ENCODE peak calls at places on chromosomes 16 and 17, in ten cellular contexts. Q, I, N, S, R, Z, M, U, F and K are unnamed samples.

GRCh38 chr17:40363480-40363838 is 1.1 kb downstream of the GJD3 start:
- DNase-seq in Q (peak), I (no peak), N (no peak), S (no peak), R (no peak), Z (no peak), M (no peak), U (no peak), F (no peak), K (peak)

GRCh38 chr17:74530751-74531150 is 524 bp downstream of the CD300LB start:
- DNase-seq in Q (no peak), I (no peak), N (no peak), S (no peak), R (no peak), Z (peak), M (no peak), U (no peak), F (no peak), K (no peak)

GRCh38 chr17:7650509-7651096 is at the start of gene ATP1B2:
- DNase-seq in Q (peak), I (peak), N (peak), S (peak), R (peak), Z (peak), M (no peak), U (peak), F (peak), K (peak)

GRCh38 chr17:59607817-59608403 is 11.8 kb upstream of the CLTC start:
- DNase-seq in Q (peak), I (no peak), N (no peak), S (no peak), R (peak), Z (no peak), M (no peak), U (no peak), F (no peak), K (peak)

GRCh38 chr17:4559851-4560820 is at the start of gene GGT6:
- DNase-seq in Q (peak), I (no peak), N (no peak), S (no peak), R (no peak), Z (no peak), M (no peak), U (peak), F (no peak), K (no peak)

GRCh38 chr16:57372372-57373116 is at the start of gene CX3CL1:
- DNase-seq in Q (peak), I (no peak), N (no peak), S (peak), R (peak), Z (peak), M (no peak), U (no peak), F (peak), K (peak)

GRCh38 chr16:51211148-51211547 is 60.1 kb upstream of the SALL1 start:
- DNase-seq in Q (no peak), I (no peak), N (no peak), S (no peak), R (no peak), Z (no peak), M (no peak), U (no peak), F (no peak), K (no peak)

GRCh38 chr16:65672960-65673359 is 551.1 kb upstream of the CDH11 start:
- DNase-seq in Q (no peak), I (no peak), N (no peak), S (no peak), R (no peak), Z (no peak), M (no peak), U (no peak), F (no peak), K (peak)

GRCh38 chr16:21001262-21001661 is 100.7 kb downstream of the LYRM1 start:
- DNase-seq in Q (peak), I (no peak), N (no peak), S (peak), R (peak), Z (no peak), M (no peak), U (no peak), F (no peak), K (peak)

GRCh38 chr16:30758988-30759461 is 2.8 kb downstream of the CFAP119 start:
- DNase-seq in Q (no peak), I (no peak), N (no peak), S (no peak), R (no peak), Z (no peak), M (no peak), U (no peak), F (no peak), K (no peak)

GRCh38 chr17:75785770-75786538 is 1.3 kb downstream of the UNK start:
- DNase-seq in Q (peak), I (no peak), N (no peak), S (peak), R (no peak), Z (no peak), M (no peak), U (no peak), F (no peak), K (no peak)

GRCh38 chr17:76088041-76088867 is 9.3 kb downstream of the ZACN start:
- DNase-seq in Q (peak), I (no peak), N (no peak), S (no peak), R (no peak), Z (no peak), M (no peak), U (no peak), F (no peak), K (peak)

GRCh38 chr16:67750466-67750865 is 31.4 kb upstream of the GFOD2 start:
- DNase-seq in Q (no peak), I (no peak), N (no peak), S (no peak), R (no peak), Z (no peak), M (no peak), U (no peak), F (no peak), K (no peak)

GRCh38 chr16:9151597-9151996 is 60.2 kb downstream of the HAPSTR1 start:
- DNase-seq in Q (no peak), I (no peak), N (no peak), S (peak), R (no peak), Z (no peak), M (no peak), U (no peak), F (no peak), K (no peak)

GRCh38 chr16:75308011-75308410 is 56.6 kb upstream of the BCAR1 start:
- DNase-seq in Q (no peak), I (no peak), N (no peak), S (no peak), R (no peak), Z (no peak), M (no peak), U (no peak), F (no peak), K (no peak)

GRCh38 chr16:80804061-80804450 is 342 bp downstream of the CDYL2 start:
- DNase-seq in Q (peak), I (peak), N (peak), S (peak), R (peak), Z (peak), M (peak), U (no peak), F (no peak), K (peak)

GRCh38 chr17:42536048-42536371 is at the start of gene NAGLU:
- DNase-seq in Q (peak), I (peak), N (peak), S (peak), R (peak), Z (peak), M (no peak), U (peak), F (peak), K (peak)

GRCh38 chr16:81562926-81563325 is 118.3 kb downstream of the CMIP start:
- DNase-seq in Q (no peak), I (no peak), N (no peak), S (no peak), R (no peak), Z (no peak), M (no peak), U (no peak), F (no peak), K (no peak)

GRCh38 chr17:31274252-31274651 is 22.8 kb downstream of the OMG start:
- DNase-seq in Q (no peak), I (no peak), N (no peak), S (peak), R (no peak), Z (no peak), M (peak), U (no peak), F (no peak), K (no peak)

GRCh38 chr16:12504312-12504711 is 299.4 kb downstream of the CPPED1 start:
- DNase-seq in Q (no peak), I (no peak), N (no peak), S (no peak), R (no peak), Z (no peak), M (no peak), U (no peak), F (no peak), K (no peak)

GRCh38 chr16:69029121-69029520 is 76.3 kb upstream of the HAS3 start:
- DNase-seq in Q (no peak), I (no peak), N (no peak), S (no peak), R (no peak), Z (no peak), M (no peak), U (no peak), F (no peak), K (no peak)

GRCh38 chr16:52677487-52677886 is 130.5 kb upstream of the TOX3 start:
- DNase-seq in Q (no peak), I (no peak), N (no peak), S (no peak), R (no peak), Z (no peak), M (no peak), U (no peak), F (no peak), K (no peak)

GRCh38 chr16:11233727-11234376 is 22.2 kb downstream of the SOCS1 start:
- DNase-seq in Q (peak), I (no peak), N (peak), S (no peak), R (no peak), Z (no peak), M (no peak), U (no peak), F (no peak), K (peak)

GRCh38 chr16:89695875-89696597 is 5.5 kb downstream of the SPATA2L start:
- DNase-seq in Q (peak), I (no peak), N (no peak), S (no peak), R (no peak), Z (no peak), M (no peak), U (no peak), F (no peak), K (peak)

GRCh38 chr16:66692341-66692740 is 4.2 kb downstream of the CMTM4 start:
- DNase-seq in Q (no peak), I (no peak), N (no peak), S (no peak), R (no peak), Z (no peak), M (no peak), U (peak), F (peak), K (no peak)

GRCh38 chr16:70579248-70579647 is 55.6 kb downstream of the SF3B3 start:
- DNase-seq in Q (no peak), I (no peak), N (no peak), S (no peak), R (no peak), Z (no peak), M (no peak), U (no peak), F (no peak), K (no peak)

GRCh38 chr16:47644166-47644565 is 183.0 kb downstream of the PHKB start:
- DNase-seq in Q (no peak), I (no peak), N (no peak), S (peak), R (no peak), Z (no peak), M (peak), U (no peak), F (no peak), K (no peak)

GRCh38 chr16:20833081-20833480 is 26.8 kb downstream of the REXO5 start:
- DNase-seq in Q (no peak), I (no peak), N (no peak), S (no peak), R (no peak), Z (no peak), M (no peak), U (no peak), F (no peak), K (no peak)

GRCh38 chr17:39364236-39365025 is 37.0 kb downstream of the FBXL20 start:
- DNase-seq in Q (no peak), I (no peak), N (no peak), S (no peak), R (no peak), Z (no peak), M (no peak), U (no peak), F (no peak), K (no peak)

GRCh38 chr17:57372156-57372555 is 115.8 kb downstream of the MSI2 start:
- DNase-seq in Q (no peak), I (no peak), N (no peak), S (peak), R (no peak), Z (no peak), M (no peak), U (no peak), F (no peak), K (no peak)

GRCh38 chr16:16137110-16137509 is 86.2 kb downstream of the ABCC6 start:
- DNase-seq in Q (no peak), I (no peak), N (no peak), S (no peak), R (no peak), Z (no peak), M (no peak), U (no peak), F (no peak), K (no peak)

GRCh38 chr16:74743668-74744299 is 30.8 kb downstream of the FA2H start:
- DNase-seq in Q (peak), I (no peak), N (no peak), S (peak), R (peak), Z (no peak), M (no peak), U (peak), F (no peak), K (no peak)

GRCh38 chr17:75487351-75488070 is 27.8 kb downstream of the CASKIN2 start:
- DNase-seq in Q (no peak), I (peak), N (peak), S (peak), R (no peak), Z (no peak), M (no peak), U (no peak), F (no peak), K (peak)

GRCh38 chr17:30954046-30954805 is 16.6 kb upstream of the RNF135 start:
- DNase-seq in Q (no peak), I (no peak), N (no peak), S (no peak), R (no peak), Z (no peak), M (no peak), U (no peak), F (no peak), K (no peak)

GRCh38 chr17:37547986-37548385 is 58.3 kb downstream of the DUSP14 start:
- DNase-seq in Q (no peak), I (no peak), N (no peak), S (no peak), R (no peak), Z (no peak), M (no peak), U (no peak), F (no peak), K (no peak)

GRCh38 chr17:37764383-37764782 is 19.5 kb upstream of the HNF1B start:
- DNase-seq in Q (no peak), I (no peak), N (no peak), S (no peak), R (no peak), Z (no peak), M (no peak), U (no peak), F (no peak), K (no peak)

GRCh38 chr16:83609178-83609577 is 198.6 kb upstream of the HSBP1 start:
- DNase-seq in Q (no peak), I (no peak), N (no peak), S (no peak), R (no peak), Z (no peak), M (peak), U (no peak), F (no peak), K (no peak)

GRCh38 chr17:57016764-57017116 is 38.8 kb downstream of the SCPEP1 start:
- DNase-seq in Q (no peak), I (no peak), N (no peak), S (peak), R (no peak), Z (no peak), M (peak), U (peak), F (no peak), K (peak)

GRCh38 chr17:57355090-57355859 is 99.0 kb downstream of the MSI2 start:
- DNase-seq in Q (no peak), I (no peak), N (no peak), S (peak), R (no peak), Z (no peak), M (no peak), U (no peak), F (no peak), K (peak)

GRCh38 chr16:10112021-10112420 is 70.2 kb downstream of the GRIN2A start:
- DNase-seq in Q (no peak), I (no peak), N (no peak), S (no peak), R (no peak), Z (no peak), M (no peak), U (no peak), F (no peak), K (no peak)

GRCh38 chr17:48002920-48003685 is 32.2 kb downstream of the CDK5RAP3 start:
- DNase-seq in Q (peak), I (no peak), N (no peak), S (no peak), R (peak), Z (no peak), M (no peak), U (no peak), F (no peak), K (peak)
- H3K4me3 ChIP-seq in Q (no peak), I (no peak), N (no peak), S (no peak), R (peak), Z (no peak), M (no peak), U (no peak), F (no peak), K (no peak)

DNA sequence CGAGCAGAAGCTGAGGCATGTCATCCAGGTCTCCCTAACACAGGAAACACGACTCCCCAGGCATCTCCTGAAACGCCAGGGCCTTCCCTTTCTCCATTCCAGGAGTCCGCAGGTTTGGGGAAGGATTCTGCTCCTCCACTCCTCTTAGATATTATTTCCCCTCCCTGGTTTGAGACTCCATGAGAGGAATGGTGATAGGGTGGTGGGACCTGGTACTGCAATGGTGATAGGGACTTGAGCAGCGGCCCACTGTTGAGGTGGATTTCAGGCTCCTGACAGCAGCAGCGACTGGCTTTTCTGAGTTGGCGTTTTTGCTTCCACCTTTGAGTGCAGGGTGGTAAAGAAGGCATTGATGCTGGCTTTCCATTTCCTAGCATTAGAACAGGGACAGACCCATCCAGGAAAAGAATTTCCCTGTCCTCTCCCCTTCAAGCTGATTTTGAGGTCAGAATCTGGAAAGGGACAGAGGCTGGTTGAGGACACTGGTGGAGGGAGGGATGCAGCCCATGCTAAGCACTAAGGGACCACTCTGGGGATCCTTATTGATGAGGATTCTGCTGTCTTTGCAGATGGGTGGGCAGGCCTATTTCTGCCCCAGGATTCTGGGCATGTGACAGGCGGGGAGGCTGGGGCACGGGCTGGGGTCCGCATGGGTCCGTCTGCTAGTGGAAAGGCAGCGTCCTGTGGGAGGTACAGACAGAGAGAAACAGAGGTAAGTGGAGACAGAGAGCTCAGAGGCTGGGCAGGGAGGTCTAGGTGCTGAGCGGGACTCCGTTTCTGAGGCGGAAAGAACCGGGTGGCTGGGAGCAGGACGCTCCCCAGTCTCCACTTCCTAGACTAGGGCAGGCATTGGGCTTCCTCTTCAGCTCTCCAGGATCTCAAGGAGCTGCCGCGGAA is 1.3 kb upstream of the TBX4 start:
- DNase-seq in Q (peak), I (no peak), N (no peak), S (no peak), R (no peak), Z (no peak), M (no peak), U (no peak), F (no peak), K (peak)
- H3K4me3 ChIP-seq in Q (peak), I (no peak), N (no peak), S (no peak), R (no peak), Z (no peak), M (no peak), U (no peak), F (no peak), K (no peak)

GRCh38 chr16:2508722-2509400 is 4.9 kb upstream of the ATP6V0C start:
- DNase-seq in Q (no peak), I (no peak), N (no peak), S (no peak), R (no peak), Z (no peak), M (no peak), U (no peak), F (no peak), K (no peak)

GRCh38 chr16:2512920-2513404 is 790 bp upstream of the ATP6V0C start:
- DNase-seq in Q (peak), I (no peak), N (peak), S (no peak), R (no peak), Z (no peak), M (no peak), U (no peak), F (no peak), K (peak)

GRCh38 chr16:2513405-2514332 is at the start of gene ATP6V0C:
- DNase-seq in Q (peak), I (peak), N (peak), S (peak), R (peak), Z (peak), M (no peak), U (peak), F (peak), K (peak)

GRCh38 chr16:2511996-2512919 is 1.5 kb upstream of the ATP6V0C start:
- DNase-seq in Q (no peak), I (no peak), N (no peak), S (no peak), R (no peak), Z (no peak), M (no peak), U (no peak), F (no peak), K (no peak)

GRCh38 chr16:2511128-2511785 is 2.5 kb upstream of the ATP6V0C start:
- DNase-seq in Q (peak), I (no peak), N (no peak), S (peak), R (no peak), Z (peak), M (no peak), U (no peak), F (peak), K (no peak)
- H3K4me3 ChIP-seq in Q (no peak), I (no peak), N (no peak), S (no peak), R (no peak), Z (no peak), M (no peak), U (no peak), F (peak), K (no peak)

DNA sequence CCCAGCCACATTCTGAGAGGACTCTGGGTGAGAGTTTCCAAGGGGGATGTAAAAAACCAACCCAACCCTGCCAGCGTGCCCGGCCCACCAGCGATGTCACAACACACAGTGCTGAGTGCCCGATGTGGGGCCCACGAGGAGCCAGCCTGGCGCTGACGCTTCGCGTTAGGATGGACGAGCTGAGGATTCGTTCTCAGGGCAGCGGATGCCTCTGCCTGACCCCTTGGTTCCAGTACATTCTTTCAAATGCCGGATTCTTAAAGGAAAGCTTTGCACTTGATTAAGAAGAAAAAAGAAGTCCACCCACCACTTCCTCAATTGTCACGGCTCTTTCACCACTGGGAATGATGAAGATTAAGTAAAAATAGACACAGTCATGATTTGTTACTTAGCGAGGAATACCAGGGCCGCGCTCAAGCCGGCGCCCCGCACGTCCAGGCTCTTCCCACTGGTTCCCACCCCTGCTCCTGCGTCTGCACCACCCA is 79.4 kb downstream of the IRF8 start:
- DNase-seq in Q (no peak), I (no peak), N (no peak), S (no peak), R (no peak), Z (no peak), M (no peak), U (no peak), F (no peak), K (no peak)
- H3K4me3 ChIP-seq in Q (no peak), I (no peak), N (no peak), S (no peak), R (no peak), Z (no peak), M (no peak), U (no peak), F (no peak), K (no peak)